ENCODE peak calls at places on chromosomes 12 and 14, in ten cellular contexts. D is bronchial epithelial cell, X is lower lobe of right lung, N is EL, M is substantia nigra, P is non-pigmented ciliary epithelial cell, K is AG09309, O is mucosa of descending colon, Y is NCI-H460, S is NCI-H1092 treated with DMSO at 0.1 percent for 48 hours. I is an unnamed sample.

GRCh38 chr12:111777345-111778045 is 10.8 kb downstream of the ALDH2 start:
- DNase-seq in D (no peak), X (peak), N (no peak), M (peak), P (no peak), K (no peak), O (peak), Y (no peak), S (no peak), I (no peak)

GRCh38 chr12:50536831-50537537 is 32.2 kb downstream of the DIP2B start:
- DNase-seq in D (no peak), X (no peak), N (no peak), M (no peak), P (no peak), K (no peak), O (no peak), Y (no peak), S (no peak), I (no peak)

GRCh38 chr14:33254342-33254741 is 315.7 kb downstream of the NPAS3 start:
- DNase-seq in D (no peak), X (no peak), N (no peak), M (no peak), P (no peak), K (no peak), O (no peak), Y (no peak), S (no peak), I (no peak)

GRCh38 chr12:122406701-122407154 is 15.7 kb downstream of the CLIP1 start:
- DNase-seq in D (no peak), X (no peak), N (peak), M (no peak), P (no peak), K (peak), O (no peak), Y (peak), S (no peak), I (no peak)

GRCh38 chr12:119128527-119128926 is 50.2 kb upstream of the HSPB8 start:
- DNase-seq in D (no peak), X (no peak), N (no peak), M (no peak), P (no peak), K (no peak), O (no peak), Y (no peak), S (no peak), I (no peak)

GRCh38 chr12:40534828-40535227 is 157.4 kb upstream of the CNTN1 start:
- DNase-seq in D (no peak), X (no peak), N (no peak), M (no peak), P (no peak), K (no peak), O (no peak), Y (no peak), S (no peak), I (no peak)

GRCh38 chr12:13179159-13180074 is 17.1 kb upstream of the EMP1 start:
- DNase-seq in D (peak), X (peak), N (peak), M (no peak), P (no peak), K (no peak), O (peak), Y (no peak), S (peak), I (no peak)

GRCh38 chr14:86086962-86087361 is 557.0 kb downstream of the FLRT2 start:
- DNase-seq in D (no peak), X (no peak), N (no peak), M (no peak), P (no peak), K (no peak), O (no peak), Y (no peak), S (no peak), I (no peak)

GRCh38 chr12:52066346-52067080 is 3.3 kb upstream of the ATG101 start:
- DNase-seq in D (no peak), X (no peak), N (no peak), M (no peak), P (no peak), K (no peak), O (no peak), Y (no peak), S (peak), I (no peak)

GRCh38 chr14:68416156-68416555 is 376.7 kb downstream of the ZFP36L1 start:
- DNase-seq in D (no peak), X (no peak), N (no peak), M (no peak), P (no peak), K (no peak), O (no peak), Y (no peak), S (no peak), I (no peak)